ENCODE peak calls at places on chromosomes 16 and 17, in six cellular contexts. One of them, this sample, is unnamed.

GRCh38 chr17:50103941-50104340 is 8.8 kb downstream of the PDK2 start:
- DNase-seq in AG04449: no peak
- DNase-seq in IMR-90: no peak
- DNase-seq in fibroblast of pulmonary artery: no peak
- DNase-seq in cardiac fibroblast: no peak
- DNase-seq in lower leg skin: no peak
- DNase-seq in this sample: no peak

GRCh38 chr17:68198931-68199836 is 48.7 kb upstream of the AMZ2 start:
- DNase-seq in AG04449: no peak
- DNase-seq in IMR-90: no peak
- DNase-seq in fibroblast of pulmonary artery: no peak
- DNase-seq in cardiac fibroblast: no peak
- DNase-seq in lower leg skin: no peak
- DNase-seq in this sample: no peak

GRCh38 chr16:83070416-83071199 is 443.8 kb downstream of the CDH13 start:
- DNase-seq in AG04449: no peak
- DNase-seq in IMR-90: no peak
- DNase-seq in fibroblast of pulmonary artery: no peak
- DNase-seq in cardiac fibroblast: no peak
- DNase-seq in lower leg skin: no peak
- DNase-seq in this sample: no peak

GRCh38 chr17:18327093-18327492 is 12.0 kb downstream of the SMCR8 start:
- DNase-seq in AG04449: no peak
- DNase-seq in IMR-90: no peak
- DNase-seq in fibroblast of pulmonary artery: no peak
- DNase-seq in cardiac fibroblast: no peak
- DNase-seq in lower leg skin: no peak
- DNase-seq in this sample: no peak

GRCh38 chr17:67246648-67247415 is 1.8 kb upstream of the HELZ start:
- DNase-seq in AG04449: no peak
- DNase-seq in IMR-90: peak; percentile 60
- DNase-seq in fibroblast of pulmonary artery: peak; percentile 42
- DNase-seq in cardiac fibroblast: no peak
- DNase-seq in lower leg skin: peak; percentile 87
- DNase-seq in this sample: no peak

GRCh38 chr16:54651440-54651839 is 279.2 kb upstream of the IRX5 start:
- DNase-seq in AG04449: no peak
- DNase-seq in IMR-90: no peak
- DNase-seq in fibroblast of pulmonary artery: no peak
- DNase-seq in cardiac fibroblast: no peak
- DNase-seq in lower leg skin: no peak
- DNase-seq in this sample: no peak

GRCh38 chr17:69471406-69471805 is 56.9 kb downstream of the MAP2K6 start:
- DNase-seq in AG04449: no peak
- DNase-seq in IMR-90: no peak
- DNase-seq in fibroblast of pulmonary artery: no peak
- DNase-seq in cardiac fibroblast: no peak
- DNase-seq in lower leg skin: no peak
- DNase-seq in this sample: no peak

GRCh38 chr17:33200116-33200515 is 93.0 kb downstream of the ASIC2 start:
- DNase-seq in AG04449: no peak
- DNase-seq in IMR-90: peak; percentile 6
- DNase-seq in fibroblast of pulmonary artery: no peak
- DNase-seq in cardiac fibroblast: no peak
- DNase-seq in lower leg skin: no peak
- DNase-seq in this sample: no peak

GRCh38 chr17:20121359-20122235 is 112.4 kb downstream of the SPECC1 start:
- DNase-seq in AG04449: peak; percentile 7
- DNase-seq in IMR-90: peak; percentile 62
- DNase-seq in fibroblast of pulmonary artery: peak; percentile 67
- DNase-seq in cardiac fibroblast: peak; percentile 71
- DNase-seq in lower leg skin: no peak
- DNase-seq in this sample: peak; percentile 33

GRCh38 chr17:9241371-9241712 is 220.0 kb downstream of the NTN1 start:
- DNase-seq in AG04449: no peak
- DNase-seq in IMR-90: no peak
- DNase-seq in fibroblast of pulmonary artery: no peak
- DNase-seq in cardiac fibroblast: peak; percentile 34
- DNase-seq in lower leg skin: no peak
- DNase-seq in this sample: no peak

GRCh38 chr17:35345926-35346771 is 27.3 kb downstream of the SLFN11 start:
- DNase-seq in AG04449: no peak
- DNase-seq in IMR-90: peak; percentile 53
- DNase-seq in fibroblast of pulmonary artery: peak; percentile 59
- DNase-seq in cardiac fibroblast: peak; percentile 69
- DNase-seq in lower leg skin: peak; percentile 94
- DNase-seq in this sample: no peak

GRCh38 chr16:57527027-57527426 is 9.3 kb downstream of the CCDC102A start:
- DNase-seq in AG04449: no peak
- DNase-seq in IMR-90: no peak
- DNase-seq in fibroblast of pulmonary artery: no peak
- DNase-seq in cardiac fibroblast: no peak
- DNase-seq in lower leg skin: no peak
- DNase-seq in this sample: no peak

GRCh38 chr17:66165537-66166123 is 26.3 kb downstream of the CEP112 start:
- DNase-seq in AG04449: peak; percentile 16
- DNase-seq in IMR-90: peak; percentile 75
- DNase-seq in fibroblast of pulmonary artery: peak; percentile 82
- DNase-seq in cardiac fibroblast: peak; percentile 79
- DNase-seq in lower leg skin: no peak
- DNase-seq in this sample: peak; percentile 32

GRCh38 chr16:10828851-10829331 is 10.3 kb upstream of the TVP23A start:
- DNase-seq in AG04449: no peak
- DNase-seq in IMR-90: peak; percentile 53
- DNase-seq in fibroblast of pulmonary artery: peak; percentile 97
- DNase-seq in cardiac fibroblast: peak; percentile 99
- DNase-seq in lower leg skin: peak; percentile 97
- DNase-seq in this sample: peak; percentile 27

GRCh38 chr17:75722542-75723095 is 1.4 kb downstream of the ITGB4 start:
- DNase-seq in AG04449: no peak
- DNase-seq in IMR-90: no peak
- DNase-seq in fibroblast of pulmonary artery: no peak
- DNase-seq in cardiac fibroblast: no peak
- DNase-seq in lower leg skin: no peak
- DNase-seq in this sample: no peak

GRCh38 chr17:75721463-75722011 is 278 bp downstream of the ITGB4 start:
- DNase-seq in AG04449: no peak
- DNase-seq in IMR-90: no peak
- DNase-seq in fibroblast of pulmonary artery: no peak
- DNase-seq in cardiac fibroblast: no peak
- DNase-seq in lower leg skin: no peak
- DNase-seq in this sample: no peak

GRCh38 chr17:75722076-75722475 is 817 bp downstream of the ITGB4 start:
- DNase-seq in AG04449: no peak
- DNase-seq in IMR-90: no peak
- DNase-seq in fibroblast of pulmonary artery: no peak
- DNase-seq in cardiac fibroblast: no peak
- DNase-seq in lower leg skin: no peak
- DNase-seq in this sample: no peak

GRCh38 chr17:75724016-75725003 is 3.1 kb downstream of the ITGB4 start:
- DNase-seq in AG04449: no peak
- DNase-seq in IMR-90: no peak
- DNase-seq in fibroblast of pulmonary artery: no peak
- DNase-seq in cardiac fibroblast: no peak
- DNase-seq in lower leg skin: no peak
- DNase-seq in this sample: no peak

GRCh38 chr17:75723201-75723930 is 2.1 kb downstream of the ITGB4 start:
- DNase-seq in AG04449: no peak
- DNase-seq in IMR-90: no peak
- DNase-seq in fibroblast of pulmonary artery: no peak
- DNase-seq in cardiac fibroblast: no peak
- DNase-seq in lower leg skin: peak; percentile 91
- DNase-seq in this sample: no peak
- H3K4me3 ChIP-seq in AG04449: no peak overlapping the region
- H3K4me3 ChIP-seq in IMR-90: no peak overlapping the region
- H3K4me3 ChIP-seq in fibroblast of pulmonary artery: no peak overlapping the region
- H3K4me3 ChIP-seq in cardiac fibroblast: no peak overlapping the region
- H3K4me3 ChIP-seq in lower leg skin: peak overlapping the region; percentile 4
- H3K4me3 ChIP-seq in this sample: no peak overlapping the region

DNA sequence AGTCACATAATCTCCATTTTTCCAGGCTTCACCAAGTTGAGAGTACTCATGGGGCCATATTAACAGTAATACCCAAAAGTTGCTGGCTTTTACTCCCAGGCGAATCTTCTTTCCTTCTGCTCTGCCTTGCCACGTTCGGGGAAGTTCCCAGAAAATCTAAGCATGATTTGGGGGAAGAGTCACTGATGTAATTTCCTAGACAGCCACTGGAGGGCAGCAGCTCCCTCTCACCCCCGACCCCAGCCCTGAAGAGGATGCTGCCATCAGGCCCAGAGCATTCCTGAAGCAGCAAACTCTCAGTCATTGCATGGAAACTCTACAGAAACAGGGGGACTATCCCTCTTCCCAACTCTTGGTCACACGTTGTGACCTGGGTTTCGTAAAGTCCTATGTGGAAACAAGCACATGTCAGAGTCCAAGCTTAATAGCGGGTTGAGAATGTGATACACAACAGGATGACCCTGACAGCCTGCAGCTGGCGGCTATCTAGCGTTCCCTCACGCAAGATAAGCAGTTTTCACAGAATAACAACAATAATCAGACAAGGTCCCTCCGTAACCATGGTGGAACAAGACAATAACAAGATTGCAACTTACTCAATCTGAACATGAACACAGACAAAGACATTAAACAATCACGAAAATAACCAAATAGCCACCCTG is 43.8 kb upstream of the DHX40 start:
- DNase-seq in AG04449: no peak
- DNase-seq in IMR-90: peak; percentile 59
- DNase-seq in fibroblast of pulmonary artery: peak; percentile 76
- DNase-seq in cardiac fibroblast: peak; percentile 77
- DNase-seq in lower leg skin: no peak
- DNase-seq in this sample: peak; percentile 21
- H3K4me3 ChIP-seq in AG04449: no peak overlapping the region
- H3K4me3 ChIP-seq in IMR-90: no peak overlapping the region
- H3K4me3 ChIP-seq in fibroblast of pulmonary artery: no peak overlapping the region
- H3K4me3 ChIP-seq in cardiac fibroblast: no peak overlapping the region
- H3K4me3 ChIP-seq in lower leg skin: no peak overlapping the region
- H3K4me3 ChIP-seq in this sample: no peak overlapping the region

GRCh38 chr16:75514296-75514695 is 19.1 kb upstream of the CHST6 start:
- DNase-seq in AG04449: no peak
- DNase-seq in IMR-90: no peak
- DNase-seq in fibroblast of pulmonary artery: no peak
- DNase-seq in cardiac fibroblast: no peak
- DNase-seq in lower leg skin: no peak
- DNase-seq in this sample: no peak
- H3K4me3 ChIP-seq in AG04449: no peak overlapping the region
- H3K4me3 ChIP-seq in IMR-90: no peak overlapping the region
- H3K4me3 ChIP-seq in fibroblast of pulmonary artery: no peak overlapping the region
- H3K4me3 ChIP-seq in cardiac fibroblast: no peak overlapping the region
- H3K4me3 ChIP-seq in lower leg skin: no peak overlapping the region
- H3K4me3 ChIP-seq in this sample: no peak overlapping the region

GRCh38 chr16:71817690-71818089 is 9.1 kb upstream of the AP1G1 start:
- DNase-seq in AG04449: no peak
- DNase-seq in IMR-90: peak; percentile 28
- DNase-seq in fibroblast of pulmonary artery: no peak
- DNase-seq in cardiac fibroblast: no peak
- DNase-seq in lower leg skin: no peak
- DNase-seq in this sample: no peak
- H3K4me3 ChIP-seq in AG04449: no peak overlapping the region
- H3K4me3 ChIP-seq in IMR-90: no peak overlapping the region
- H3K4me3 ChIP-seq in fibroblast of pulmonary artery: no peak overlapping the region
- H3K4me3 ChIP-seq in cardiac fibroblast: no peak overlapping the region
- H3K4me3 ChIP-seq in lower leg skin: no peak overlapping the region
- H3K4me3 ChIP-seq in this sample: no peak overlapping the region

GRCh38 chr16:87304951-87305350 is 12.2 kb downstream of the C16orf95 start:
- DNase-seq in AG04449: no peak
- DNase-seq in IMR-90: no peak
- DNase-seq in fibroblast of pulmonary artery: no peak
- DNase-seq in cardiac fibroblast: no peak
- DNase-seq in lower leg skin: peak; percentile 79
- DNase-seq in this sample: no peak
- H3K4me3 ChIP-seq in AG04449: no peak overlapping the region
- H3K4me3 ChIP-seq in IMR-90: no peak overlapping the region
- H3K4me3 ChIP-seq in fibroblast of pulmonary artery: no peak overlapping the region
- H3K4me3 ChIP-seq in cardiac fibroblast: no peak overlapping the region
- H3K4me3 ChIP-seq in lower leg skin: no peak overlapping the region
- H3K4me3 ChIP-seq in this sample: no peak overlapping the region